ENCODE peak calls at places on chromosomes 2 and 18, in six cellular contexts. B is A549, J is GM12878, H is HepG2, Y is NB4, Z is K562. K is an unnamed sample.

GRCh38 chr2:20624156-20624883 is 26.6 kb downstream of the HS1BP3 start:
- DNase-seq in J (no peak), H (no peak), Y (no peak), B (no peak), Z (no peak), K (no peak)

GRCh38 chr2:23419171-23420090 is 34.5 kb downstream of the KLHL29 start:
- DNase-seq in Y (no peak), H (no peak), B (no peak), Z (no peak), J (no peak), K (no peak)

GRCh38 chr2:234873828-234874173 is 78.0 kb upstream of the SH3BP4 start:
- DNase-seq in H (no peak), J (no peak), B (no peak), Z (no peak), Y (no peak), K (peak; percentile 35)

GRCh38 chr18:80029690-80030089 is 4.5 kb upstream of the RBFA start:
- DNase-seq in Y (no peak), B (no peak), J (no peak), H (no peak), Z (no peak), K (no peak)

GRCh38 chr2:104855174-104856085 is 1.5 kb downstream of the POU3F3 start:
- DNase-seq in J (no peak), Z (no peak), Y (peak; percentile 38), B (no peak), H (no peak), K (no peak)

GRCh38 chr2:64922482-64923384 is 66.5 kb upstream of the SLC1A4 start:
- DNase-seq in Y (peak; percentile 50), H (peak; percentile 88), Z (no peak), J (no peak), B (no peak), K (no peak)

GRCh38 chr18:70287731-70288130 is 1.1 kb upstream of the SOCS6 start:
- DNase-seq in H (no peak), J (no peak), Z (no peak), B (no peak), Y (no peak), K (no peak)

GRCh38 chr2:59080465-59081181 is 839.5 kb upstream of the FANCL start:
- DNase-seq in H (no peak), B (no peak), J (no peak), Z (no peak), Y (no peak), K (no peak)

GRCh38 chr2:222433381-222434173 is 9.2 kb downstream of the SGPP2 start:
- DNase-seq in J (no peak), H (no peak), B (no peak), Y (no peak), Z (no peak), K (no peak)

GRCh38 chr2:128562471-128563347 is 244.0 kb upstream of the HS6ST1 start:
- DNase-seq in J (no peak), B (no peak), Y (no peak), Z (no peak), H (no peak), K (no peak)

GRCh38 chr2:128564551-128564950 is 245.9 kb upstream of the HS6ST1 start:
- DNase-seq in J (no peak), B (no peak), Y (no peak), Z (no peak), H (no peak), K (no peak)

GRCh38 chr2:128565441-128565840 is 246.8 kb upstream of the HS6ST1 start:
- DNase-seq in H (no peak), B (no peak), Y (no peak), J (no peak), Z (no peak), K (no peak)

GRCh38 chr2:128564131-128564530 is 245.5 kb upstream of the HS6ST1 start:
- DNase-seq in H (no peak), Z (no peak), B (no peak), Y (no peak), J (no peak), K (no peak)

GRCh38 chr2:128563348-128563687 is 244.7 kb upstream of the HS6ST1 start:
- DNase-seq in Y (no peak), Z (no peak), J (no peak), B (no peak), H (no peak), K (no peak)
- TF ChIP-seq MYC in Y (no peak), Z (no peak), J (no peak), B (no peak), H (no peak), K (no peak)

GRCh38 chr2:190763901-190764514 is 115.1 kb downstream of the NAB1 start:
- DNase-seq in H (no peak), Z (peak; percentile 17), Y (no peak), B (no peak), J (no peak), K (no peak)

GRCh38 chr2:190763100-190763499 is 114.2 kb downstream of the NAB1 start:
- DNase-seq in H (no peak), B (no peak), Y (no peak), Z (no peak), J (no peak), K (no peak)

GRCh38 chr2:190759749-190760213 is 110.9 kb downstream of the NAB1 start:
- DNase-seq in H (peak; percentile 49), B (peak; percentile 59), J (no peak), Z (peak; percentile 12), Y (peak; percentile 40), K (peak; percentile 87)

GRCh38 chr2:190765386-190766173 is 115.0 kb upstream of the GLS start:
- DNase-seq in H (no peak), J (no peak), B (no peak), Y (no peak), Z (no peak), K (no peak)

DNA sequence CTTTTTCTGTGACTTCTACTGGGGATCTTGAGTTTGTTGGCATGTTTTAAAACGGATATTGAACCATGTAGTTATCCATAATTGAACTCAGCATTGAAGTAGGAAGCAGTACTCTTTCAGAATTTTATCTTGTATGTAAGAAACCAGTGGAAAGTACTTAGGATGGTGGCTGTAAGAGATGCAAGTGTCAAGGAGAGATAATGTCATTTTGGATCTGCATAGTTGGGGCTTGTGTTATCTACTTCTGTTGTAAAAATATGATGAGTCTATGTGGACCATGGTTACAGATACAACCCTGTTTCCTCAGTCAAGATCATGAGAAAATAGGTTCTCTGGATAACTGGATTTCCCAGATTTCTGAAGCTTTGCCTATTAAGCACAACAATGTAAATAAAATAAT is 113.7 kb downstream of the NAB1 start:
- DNase-seq in B (no peak), Y (no peak), H (no peak), J (no peak), Z (no peak), K (no peak)
- TF ChIP-seq MYC in B (no peak), Y (no peak), H (no peak), J (no peak), Z (no peak), K (no peak)

DNA sequence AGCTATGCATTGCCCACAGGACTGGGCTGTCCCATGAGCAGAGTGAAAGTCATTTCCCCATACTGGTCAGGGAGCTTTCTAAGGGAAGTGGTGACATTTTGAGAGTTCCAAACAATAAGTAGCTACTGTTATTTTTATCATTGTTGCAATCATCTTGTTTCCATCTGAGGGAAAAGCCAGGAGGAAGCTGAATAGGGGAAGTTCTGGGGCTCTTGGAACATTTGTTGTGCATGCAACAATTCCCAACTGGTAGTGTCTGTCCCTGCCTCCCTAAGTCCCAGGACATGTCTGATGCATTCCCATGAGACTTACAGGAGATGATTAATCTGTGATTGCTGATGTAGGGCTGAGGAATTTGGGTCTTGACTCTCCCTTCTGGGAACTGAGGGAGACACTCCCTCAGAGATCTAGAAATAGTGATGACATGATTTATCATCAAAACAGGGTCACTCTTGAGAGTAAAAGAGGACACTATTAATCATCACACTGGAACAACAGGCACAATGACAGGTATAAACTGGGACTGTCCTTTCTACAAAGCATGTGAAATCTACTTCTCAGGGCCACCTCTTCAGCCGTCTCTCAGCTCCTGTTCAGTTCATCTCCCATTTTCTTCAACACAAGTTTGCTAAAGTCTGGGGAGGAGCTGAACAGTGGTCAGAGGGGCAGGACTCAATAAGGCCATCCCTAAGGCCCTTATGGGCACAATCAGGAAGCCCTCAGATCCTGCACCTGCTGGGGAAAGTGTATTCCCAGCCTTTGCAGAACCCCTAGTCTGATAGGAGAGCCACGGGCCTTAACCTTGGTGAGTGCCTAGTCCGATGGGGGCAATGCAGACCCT is 28.0 kb upstream of the MARCO start:
- DNase-seq in J (no peak), B (peak; percentile 2), Y (no peak), Z (no peak), H (no peak), K (no peak)
- TF ChIP-seq MYC in J (no peak), B (no peak), Y (no peak), Z (no peak), H (no peak), K (no peak)

GRCh38 chr2:85635636-85636035 is 19.6 kb downstream of the USP39 start:
- DNase-seq in Y (no peak), Z (no peak), B (no peak), H (no peak), J (no peak), K (no peak)
- TF ChIP-seq MYC in Y (no peak), Z (no peak), B (no peak), H (no peak), J (no peak), K (no peak)